ENCODE peak calls at places on chromosome 9, in four cellular contexts. X is AG08396; Y is GM12865; I is activated CD8-positive, alpha-beta memory T cell treated with anti-CD3 and anti-CD28 coated beads for 4 hours. L is an unnamed sample.

GRCh38 chr9:129619787-129620668 is 873 bp downstream of the C9orf50 start:
- DNase-seq in Y (no peak), X (peak; percentile 70), I (no peak), L (no peak)

GRCh38 chr9:90107021-90107771 is 502.4 kb downstream of the GADD45G start:
- DNase-seq in Y (no peak), I (no peak), X (no peak), L (no peak)

GRCh38 chr9:10678790-10679189 is 66.0 kb upstream of the PTPRD start:
- DNase-seq in I (no peak), X (no peak), Y (no peak), L (no peak)

GRCh38 chr9:134361843-134362414 is 35.7 kb downstream of the RXRA start:
- DNase-seq in I (no peak), X (no peak), Y (no peak), L (no peak)

GRCh38 chr9:21002040-21002439 is 29.4 kb downstream of the HACD4 start:
- DNase-seq in X (no peak), I (no peak), Y (no peak), L (no peak)

GRCh38 chr9:15642369-15642962 is 89.6 kb downstream of the CCDC171 start:
- DNase-seq in I (no peak), Y (peak; percentile 48), X (peak; percentile 27), L (no peak)

GRCh38 chr9:104351726-104352125 is 152.3 kb upstream of the OR13F1 start:
- DNase-seq in Y (no peak), X (no peak), I (no peak), L (no peak)

GRCh38 chr9:121780177-121780576 is 128.7 kb downstream of the DAB2IP start:
- DNase-seq in X (no peak), I (no peak), Y (no peak), L (no peak)

GRCh38 chr9:89376286-89376685 is 58.0 kb downstream of the SECISBP2 start:
- DNase-seq in Y (no peak), X (no peak), I (no peak), L (no peak)

L was measured in amniotic stem cell.